ENCODE peak calls at places on chromosomes 13 and 19, in seven cellular contexts. K is sigmoid colon, V is astrocyte, W is GM23338, Z is keratinocyte, P is A549, H is HL-60. C is an unnamed sample.

GRCh38 chr13:25143693-25144092 is 28.4 kb downstream of the AMER2 start:
- DNase-seq in K (no peak), V (no peak), W (no peak), Z (no peak), P (no peak), H (no peak), C (no peak)

GRCh38 chr19:9507285-9507684 is 8.9 kb upstream of the ZNF560 start:
- DNase-seq in K (no peak), V (no peak), W (no peak), Z (no peak), P (no peak), H (no peak), C (no peak)

GRCh38 chr19:5130371-5131030 is 161.6 kb downstream of the KDM4B start:
- DNase-seq in K (no peak), V (no peak), W (no peak), Z (no peak), P (no peak), H (no peak), C (no peak)

GRCh38 chr13:42047561-42048322 is 706 bp upstream of the DGKH start:
- DNase-seq in K (peak), V (peak), W (peak), Z (no peak), P (peak), H (peak), C (peak)

GRCh38 chr13:114234266-114234644 is 442 bp upstream of the CDC16 start:
- DNase-seq in K (no peak), V (no peak), W (peak), Z (no peak), P (no peak), H (no peak), C (no peak)

GRCh38 chr19:38657633-38658222 is 10.3 kb downstream of the ACTN4 start:
- DNase-seq in K (no peak), V (peak), W (peak), Z (peak), P (peak), H (no peak), C (peak)

GRCh38 chr19:1091544-1092175 is 3.5 kb downstream of the POLR2E start:
- DNase-seq in K (no peak), V (no peak), W (no peak), Z (no peak), P (no peak), H (no peak), C (no peak)

GRCh38 chr13:60759499-60759898 is 362.5 kb downstream of the TDRD3 start:
- DNase-seq in K (no peak), V (peak), W (peak), Z (no peak), P (peak), H (no peak), C (peak)

GRCh38 chr13:92136449-92137180 is 738.2 kb downstream of the GPC5 start:
- DNase-seq in K (no peak), V (peak), W (no peak), Z (no peak), P (no peak), H (no peak), C (no peak)

GRCh38 chr19:46849610-46850009 is 1.0 kb downstream of the AP2S1 start:
- DNase-seq in K (peak), V (no peak), W (peak), Z (no peak), P (no peak), H (no peak), C (no peak)

GRCh38 chr13:30142502-30143211 is 164.7 kb downstream of the KATNAL1 start:
- DNase-seq in K (peak), V (peak), W (peak), Z (peak), P (peak), H (no peak), C (peak)

GRCh38 chr13:21399741-21400140 is 59.4 kb downstream of the ZDHHC20 start:
- DNase-seq in K (no peak), V (peak), W (no peak), Z (no peak), P (no peak), H (no peak), C (no peak)

GRCh38 chr13:20570540-20570939 is 3.6 kb downstream of the IFT88 start:
- DNase-seq in K (no peak), V (no peak), W (no peak), Z (no peak), P (no peak), H (no peak), C (no peak)

GRCh38 chr19:12034610-12035009 is 869 bp downstream of the ZNF433 start:
- DNase-seq in K (no peak), V (no peak), W (peak), Z (no peak), P (no peak), H (no peak), C (peak)

GRCh38 chr19:14073925-14074838 is 1.6 kb downstream of the MISP3 start:
- DNase-seq in K (peak), V (no peak), W (no peak), Z (no peak), P (no peak), H (no peak), C (peak)

GRCh38 chr19:1514986-1515721 is 2.3 kb upstream of the ADAMTSL5 start:
- DNase-seq in K (no peak), V (no peak), W (no peak), Z (no peak), P (no peak), H (no peak), C (no peak)

GRCh38 chr13:100158569-100158968 is 69.7 kb downstream of the PCCA start:
- DNase-seq in K (no peak), V (no peak), W (no peak), Z (no peak), P (no peak), H (no peak), C (no peak)

GRCh38 chr19:1173845-1174809 is at the start of gene SBNO2:
- DNase-seq in K (peak), V (peak), W (peak), Z (no peak), P (peak), H (peak), C (peak)

GRCh38 chr13:20989883-20990282 is 71.5 kb downstream of the LATS2 start:
- DNase-seq in K (no peak), V (no peak), W (no peak), Z (no peak), P (no peak), H (no peak), C (no peak)

GRCh38 chr19:15629003-15629880 is 11.5 kb upstream of the CYP4F3 start:
- DNase-seq in K (peak), V (peak), W (peak), Z (no peak), P (peak), H (peak), C (peak)

GRCh38 chr13:101303512-101303911 is 112.8 kb downstream of the NALCN start:
- DNase-seq in K (no peak), V (no peak), W (no peak), Z (no peak), P (no peak), H (no peak), C (no peak)

GRCh38 chr19:35216833-35217707 is 11.5 kb downstream of the FAM187B start:
- DNase-seq in K (no peak), V (no peak), W (peak), Z (no peak), P (no peak), H (peak), C (no peak)

GRCh38 chr13:51767100-51767499 is 36.9 kb downstream of the DHRS12 start:
- DNase-seq in K (no peak), V (no peak), W (peak), Z (no peak), P (peak), H (no peak), C (no peak)

GRCh38 chr13:105070452-105070851 is 1465.0 kb downstream of the EFNB2 start:
- DNase-seq in K (no peak), V (no peak), W (no peak), Z (no peak), P (peak), H (no peak), C (no peak)

GRCh38 chr19:35143818-35144217 is 763 bp downstream of the FXYD7 start:
- DNase-seq in K (no peak), V (no peak), W (no peak), Z (no peak), P (no peak), H (no peak), C (no peak)

GRCh38 chr13:25843692-25844091 is 208.1 kb downstream of the SHISA2 start:
- DNase-seq in K (no peak), V (no peak), W (no peak), Z (no peak), P (no peak), H (no peak), C (no peak)

GRCh38 chr13:78121459-78122348 is 203.1 kb upstream of the EDNRB start:
- DNase-seq in K (no peak), V (peak), W (peak), Z (no peak), P (peak), H (peak), C (peak)

GRCh38 chr13:59519776-59520175 is 644.0 kb downstream of the DIAPH3 start:
- DNase-seq in K (no peak), V (peak), W (no peak), Z (no peak), P (no peak), H (no peak), C (no peak)

GRCh38 chr13:95191821-95192220 is 109.4 kb downstream of the ABCC4 start:
- DNase-seq in K (peak), V (peak), W (peak), Z (no peak), P (peak), H (peak), C (peak)

GRCh38 chr19:40666803-40667438 is 23.5 kb downstream of the NUMBL start:
- DNase-seq in K (no peak), V (no peak), W (no peak), Z (no peak), P (no peak), H (no peak), C (no peak)

DNA sequence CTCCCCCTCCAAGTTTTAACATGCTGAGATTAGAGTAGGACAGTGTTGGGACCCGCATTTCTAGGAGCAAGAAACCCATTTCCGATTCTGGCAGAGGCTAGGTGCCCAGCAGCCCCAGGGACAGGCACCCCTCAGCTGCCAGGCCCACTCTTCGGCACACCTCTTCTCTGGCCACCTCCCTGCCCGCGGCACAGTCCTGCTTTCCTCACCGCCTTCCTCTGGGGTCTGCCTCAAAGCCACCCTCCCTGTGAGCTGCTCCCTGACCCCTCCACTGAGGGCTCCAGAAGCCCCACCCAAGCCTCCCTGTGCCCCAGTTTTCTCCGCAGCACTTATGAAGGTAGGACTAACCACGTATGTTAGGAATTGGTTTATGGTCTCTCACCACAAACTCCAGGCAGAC is 79.9 kb downstream of the STK24 start:
- DNase-seq in K (no peak), V (no peak), W (no peak), Z (no peak), P (no peak), H (no peak), C (no peak)
- TF ChIP-seq CTCF in K (no peak), V (no peak), W (no peak), Z (no peak), P (no peak), H (no peak), C (no peak)

DNA sequence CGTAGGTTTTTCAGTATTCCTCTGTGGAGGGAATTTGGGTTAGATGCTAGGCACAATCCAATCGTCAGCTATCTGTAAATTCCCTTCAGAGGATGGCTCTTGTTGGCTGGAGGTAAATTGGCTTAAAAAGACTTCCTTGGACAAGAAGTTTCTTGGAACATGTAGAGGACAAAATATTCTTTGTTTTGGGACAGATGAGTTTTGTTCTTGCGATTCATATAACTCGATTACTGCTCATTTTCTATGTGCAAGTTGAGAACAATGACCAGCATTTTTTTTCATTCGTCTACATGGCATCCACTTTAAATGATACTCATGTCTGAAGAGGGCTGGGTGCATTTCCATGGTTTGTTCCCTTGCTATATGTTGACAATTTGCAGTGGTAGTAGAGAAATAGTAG is 41.7 kb downstream of the COL4A2 start:
- DNase-seq in K (no peak), V (no peak), W (no peak), Z (no peak), P (no peak), H (no peak), C (no peak)
- H3K27ac ChIP-seq in K (peak), V (peak), W (no peak), Z (peak), P (peak), H (no peak), C (no peak)

DNA sequence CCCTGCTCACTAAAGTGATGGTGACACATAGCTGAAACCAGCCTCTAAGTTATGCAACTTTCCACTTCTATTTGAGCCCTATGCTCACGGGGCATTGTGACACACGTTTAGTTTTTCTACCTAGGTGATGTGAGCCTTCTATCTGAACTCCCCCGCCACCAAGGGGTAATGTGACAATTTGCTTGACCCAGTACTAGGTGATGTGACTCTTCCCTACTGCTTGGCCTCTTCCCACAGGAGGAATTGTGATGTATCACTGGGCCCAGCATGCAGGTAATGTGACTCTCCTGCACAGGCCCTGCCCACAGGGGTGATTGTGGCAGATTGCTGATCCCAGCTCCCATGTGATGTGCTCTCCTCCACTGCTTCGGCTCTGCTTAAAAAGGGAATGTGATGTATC is 42.7 kb upstream of the ZNF43 start:
- DNase-seq in K (no peak), V (no peak), W (no peak), Z (no peak), P (no peak), H (no peak), C (no peak)
- TF ChIP-seq CTCF in K (no peak), V (no peak), W (no peak), Z (no peak), P (no peak), H (no peak), C (no peak)

GRCh38 chr13:48493076-48493765 is 39.7 kb downstream of the RCBTB2 start:
- DNase-seq in K (no peak), V (no peak), W (no peak), Z (no peak), P (no peak), H (no peak), C (no peak)
- H3K27ac ChIP-seq in K (peak), V (no peak), W (no peak), Z (no peak), P (no peak), H (peak), C (peak)

GRCh38 chr19:48255376-48256303 is at the start of gene CARD8:
- DNase-seq in K (peak), V (peak), W (peak), Z (no peak), P (peak), H (peak), C (peak)
- TF ChIP-seq CTCF in K (peak), V (no peak), W (no peak), Z (no peak), P (no peak), H (no peak), C (no peak)

GRCh38 chr13:52916483-52916990 is 68.1 kb upstream of the PCDH8 start:
- DNase-seq in K (no peak), V (no peak), W (no peak), Z (no peak), P (no peak), H (no peak), C (no peak)
- H3K27ac ChIP-seq in K (no peak), V (no peak), W (no peak), Z (no peak), P (no peak), H (no peak), C (no peak)

GRCh38 chr19:3975637-3976087 is 4.8 kb upstream of the DAPK3 start:
- DNase-seq in K (no peak), V (no peak), W (peak), Z (peak), P (no peak), H (no peak), C (no peak)
- TF ChIP-seq CTCF in K (no peak), V (no peak), W (no peak), Z (no peak), P (no peak), H (no peak), C (no peak)